ENCODE peak calls at places on chromosome 21, in seven cellular contexts. Y is MCF 10A; Q is EL; H is fibroblast of pulmonary artery; C is ELF-1; G is right cardiac atrium; J is effector CD4-positive, alpha-beta T cell. I is an unnamed sample.

GRCh38 chr21:35475006-35475405 is 425.9 kb upstream of the RUNX1 start:
- DNase-seq in Y (no peak), Q (peak), H (peak), C (no peak), G (no peak), J (no peak), I (no peak)

GRCh38 chr21:28091500-28091899 is 901.2 kb downstream of the LTN1 start:
- DNase-seq in Y (no peak), Q (no peak), H (no peak), C (no peak), G (no peak), J (no peak), I (no peak)

GRCh38 chr21:26961704-26962103 is 5.2 kb downstream of the ADAMTS5 start:
- DNase-seq in Y (peak), Q (peak), H (no peak), C (peak), G (peak), J (no peak), I (no peak)

GRCh38 chr21:25907573-25908275 is 173.0 kb downstream of the GABPA start:
- DNase-seq in Y (no peak), Q (no peak), H (no peak), C (no peak), G (no peak), J (no peak), I (no peak)

GRCh38 chr21:43318841-43319781 is 107.8 kb downstream of the SIK1 start:
- DNase-seq in Y (peak), Q (peak), H (peak), C (peak), G (peak), J (no peak), I (no peak)

GRCh38 chr21:43866233-43866632 is 1.2 kb downstream of the AGPAT3 start:
- DNase-seq in Y (peak), Q (peak), H (peak), C (no peak), G (peak), J (peak), I (no peak)

GRCh38 chr21:45640888-45641479 is 2.5 kb upstream of the PCBP3 start:
- DNase-seq in Y (peak), Q (peak), H (peak), C (peak), G (peak), J (no peak), I (no peak)

GRCh38 chr21:26916799-26917198 is 50.1 kb downstream of the ADAMTS5 start:
- DNase-seq in Y (no peak), Q (peak), H (no peak), C (no peak), G (no peak), J (no peak), I (no peak)

GRCh38 chr21:25708467-25709065 is 26.1 kb downstream of the ATP5PF start:
- DNase-seq in Y (peak), Q (peak), H (peak), C (no peak), G (no peak), J (peak), I (no peak)

GRCh38 chr21:42560517-42561179 is 47.0 kb downstream of the SLC37A1 start:
- DNase-seq in Y (no peak), Q (no peak), H (no peak), C (no peak), G (no peak), J (no peak), I (no peak)

GRCh38 chr21:45940621-45941337 is 40.8 kb upstream of the COL6A1 start:
- DNase-seq in Y (no peak), Q (no peak), H (no peak), C (no peak), G (no peak), J (no peak), I (no peak)

GRCh38 chr21:39137248-39138186 is 45.7 kb downstream of the PSMG1 start:
- DNase-seq in Y (peak), Q (peak), H (peak), C (peak), G (no peak), J (no peak), I (no peak)

GRCh38 chr21:45859762-45860357 is 121.7 kb upstream of the COL6A1 start:
- DNase-seq in Y (no peak), Q (no peak), H (no peak), C (no peak), G (no peak), J (no peak), I (no peak)

GRCh38 chr21:43916076-43916475 is 51.1 kb downstream of the AGPAT3 start:
- DNase-seq in Y (no peak), Q (no peak), H (no peak), C (no peak), G (no peak), J (no peak), I (no peak)

GRCh38 chr21:38945536-38946245 is 140.0 kb downstream of the ETS2 start:
- DNase-seq in Y (no peak), Q (no peak), H (no peak), C (peak), G (no peak), J (no peak), I (no peak)

GRCh38 chr21:45887121-45887611 is 94.4 kb upstream of the COL6A1 start:
- DNase-seq in Y (no peak), Q (no peak), H (peak), C (no peak), G (peak), J (no peak), I (no peak)

GRCh38 chr21:38777521-38777920 is 28.2 kb upstream of the ETS2 start:
- DNase-seq in Y (no peak), Q (no peak), H (no peak), C (no peak), G (no peak), J (no peak), I (no peak)

GRCh38 chr21:26972131-26972707 is 5.3 kb upstream of the ADAMTS5 start:
- DNase-seq in Y (no peak), Q (no peak), H (no peak), C (no peak), G (no peak), J (no peak), I (no peak)

GRCh38 chr21:21286170-21286798 is 288.1 kb downstream of the NCAM2 start:
- DNase-seq in Y (peak), Q (no peak), H (no peak), C (no peak), G (no peak), J (no peak), I (no peak)

GRCh38 chr21:40056031-40056430 is 188.8 kb downstream of the PCP4 start:
- DNase-seq in Y (no peak), Q (no peak), H (no peak), C (no peak), G (no peak), J (no peak), I (no peak)